ENCODE peak calls at places on chromosomes 5 and 9, in nine cellular contexts. G, O, Q, Z, L, N, M, C and X are unnamed samples. For H3K4me1, the result is how much of the 10 kb centered on the place peaks cover.

GRCh38 chr5:75054110-75054930 is 2.0 kb upstream of the GCNT4 start:
- DNase-seq in G (peak), O (peak), Q (no peak), Z (peak), L (no peak), N (peak), M (peak), C (no peak), X (no peak)

GRCh38 chr5:32526815-32527214 is 58.5 kb upstream of the SUB1 start:
- DNase-seq in G (no peak), O (no peak), Q (no peak), Z (no peak), L (peak), N (no peak), M (no peak), C (no peak), X (no peak)

GRCh38 chr9:38284768-38285080 is 107.8 kb upstream of the ALDH1B1 start:
- DNase-seq in G (no peak), O (no peak), Q (no peak), Z (no peak), L (no peak), N (no peak), M (peak), C (no peak), X (peak)

GRCh38 chr9:135220601-135221575 is 133.4 kb downstream of the OLFM1 start:
- DNase-seq in G (no peak), O (peak), Q (no peak), Z (no peak), L (no peak), N (peak), M (no peak), C (no peak), X (peak)

GRCh38 chr5:73314395-73315195 is 134.0 kb downstream of the FOXD1 start:
- DNase-seq in G (no peak), O (no peak), Q (no peak), Z (peak), L (no peak), N (no peak), M (no peak), C (no peak), X (no peak)

GRCh38 chr5:156913355-156913718 is 49.7 kb downstream of the TIMD4 start:
- DNase-seq in G (no peak), O (no peak), Q (no peak), Z (no peak), L (no peak), N (no peak), M (no peak), C (no peak), X (no peak)

GRCh38 chr9:114771901-114772300 is 33.9 kb downstream of the TNFSF15 start:
- DNase-seq in G (no peak), O (no peak), Q (no peak), Z (no peak), L (no peak), N (no peak), M (no peak), C (no peak), X (no peak)

GRCh38 chr5:32773944-32774343 is 62.8 kb downstream of the NPR3 start:
- DNase-seq in G (no peak), O (no peak), Q (no peak), Z (no peak), L (no peak), N (no peak), M (no peak), C (no peak), X (no peak)

GRCh38 chr5:106574820-106575219 is 1095.9 kb downstream of the EFNA5 start:
- DNase-seq in G (no peak), O (no peak), Q (no peak), Z (no peak), L (no peak), N (no peak), M (no peak), C (no peak), X (no peak)

GRCh38 chr5:124463840-124464239 is 282.6 kb downstream of the ZNF608 start:
- DNase-seq in G (no peak), O (no peak), Q (no peak), Z (no peak), L (no peak), N (no peak), M (no peak), C (no peak), X (no peak)

GRCh38 chr9:20729545-20729944 is 45.5 kb downstream of the FOCAD start:
- DNase-seq in G (no peak), O (no peak), Q (no peak), Z (no peak), L (no peak), N (no peak), M (no peak), C (no peak), X (no peak)

GRCh38 chr9:84652496-84653081 is 16.9 kb upstream of the NTRK2 start:
- DNase-seq in G (no peak), O (no peak), Q (no peak), Z (no peak), L (no peak), N (no peak), M (no peak), C (no peak), X (no peak)

GRCh38 chr9:3957296-3957695 is 342.6 kb downstream of the GLIS3 start:
- DNase-seq in G (no peak), O (no peak), Q (no peak), Z (no peak), L (no peak), N (no peak), M (no peak), C (no peak), X (no peak)

GRCh38 chr5:72436796-72437471 is 70.3 kb downstream of the ZNF366 start:
- DNase-seq in G (no peak), O (no peak), Q (no peak), Z (no peak), L (no peak), N (no peak), M (no peak), C (no peak), X (no peak)

GRCh38 chr5:136014049-136014516 is 14.7 kb upstream of the TGFBI start:
- DNase-seq in G (peak), O (peak), Q (no peak), Z (peak), L (no peak), N (no peak), M (no peak), C (no peak), X (no peak)

GRCh38 chr5:74055446-74056097 is 429.6 kb downstream of the ARHGEF28 start:
- DNase-seq in G (no peak), O (no peak), Q (no peak), Z (no peak), L (no peak), N (no peak), M (no peak), C (no peak), X (no peak)

GRCh38 chr9:75147638-75148037 is 59.3 kb downstream of the OSTF1 start:
- DNase-seq in G (no peak), O (no peak), Q (no peak), Z (no peak), L (no peak), N (no peak), M (no peak), C (no peak), X (no peak)

GRCh38 chr5:80711938-80712337 is 57.2 kb upstream of the DHFR start:
- DNase-seq in G (no peak), O (no peak), Q (peak), Z (peak), L (peak), N (no peak), M (peak), C (peak), X (peak)

GRCh38 chr9:87076825-87077224 is 129.5 kb upstream of the GAS1 start:
- DNase-seq in G (no peak), O (no peak), Q (no peak), Z (no peak), L (no peak), N (no peak), M (no peak), C (no peak), X (no peak)

GRCh38 chr5:68037541-68037940 is 178.0 kb upstream of the PIK3R1 start:
- DNase-seq in G (no peak), O (no peak), Q (no peak), Z (peak), L (no peak), N (no peak), M (no peak), C (no peak), X (no peak)

GRCh38 chr9:8558176-8558575 is 758.6 kb upstream of the DMAC1 start:
- DNase-seq in G (no peak), O (no peak), Q (no peak), Z (peak), L (no peak), N (no peak), M (no peak), C (peak), X (no peak)

GRCh38 chr5:4758550-4758949 is 381.6 kb upstream of the ADAMTS16 start:
- DNase-seq in G (no peak), O (no peak), Q (no peak), Z (no peak), L (no peak), N (no peak), M (no peak), C (no peak), X (no peak)

GRCh38 chr9:110050925-110051355 is 157.0 kb downstream of the C9orf152 start:
- DNase-seq in G (peak), O (no peak), Q (peak), Z (peak), L (no peak), N (no peak), M (no peak), C (peak), X (no peak)

GRCh38 chr5:40842351-40842750 is 1.2 kb downstream of the CARD6 start:
- DNase-seq in G (no peak), O (no peak), Q (no peak), Z (peak), L (no peak), N (no peak), M (no peak), C (no peak), X (no peak)

GRCh38 chr9:14179449-14179848 is 134.5 kb downstream of the NFIB start:
- DNase-seq in G (no peak), O (no peak), Q (peak), Z (no peak), L (peak), N (no peak), M (no peak), C (no peak), X (no peak)

GRCh38 chr5:38845555-38846378 is at the start of gene OSMR:
- DNase-seq in G (peak), O (peak), Q (peak), Z (peak), L (peak), N (peak), M (peak), C (peak), X (no peak)

GRCh38 chr9:71910602-71911060 is 362 bp downstream of the ABHD17B start:
- DNase-seq in G (no peak), O (no peak), Q (no peak), Z (no peak), L (no peak), N (no peak), M (peak), C (no peak), X (no peak)

GRCh38 chr5:170427672-170428236 is 38.6 kb upstream of the KCNMB1 start:
- DNase-seq in G (no peak), O (no peak), Q (no peak), Z (peak), L (no peak), N (no peak), M (peak), C (no peak), X (peak)

GRCh38 chr5:140328036-140328764 is 18.2 kb downstream of the HBEGF start:
- DNase-seq in G (no peak), O (no peak), Q (no peak), Z (no peak), L (peak), N (no peak), M (no peak), C (no peak), X (no peak)
- H3K4me1 ChIP-seq in G (under half), O (under half), Q (under half), Z (under half), L (half or more), N (under half), M (under half), C (under half), X (under half)

GRCh38 chr9:96217756-96218693 is 84.0 kb downstream of the HSD17B3 start:
- DNase-seq in G (peak), O (peak), Q (no peak), Z (peak), L (peak), N (peak), M (peak), C (peak), X (peak)

GRCh38 chr9:96222132-96222531 is 79.8 kb downstream of the HSD17B3 start:
- DNase-seq in G (no peak), O (no peak), Q (no peak), Z (peak), L (no peak), N (no peak), M (peak), C (peak), X (no peak)

GRCh38 chr9:96217358-96217755 is 84.6 kb downstream of the HSD17B3 start:
- DNase-seq in G (peak), O (no peak), Q (no peak), Z (peak), L (no peak), N (no peak), M (peak), C (no peak), X (peak)

GRCh38 chr9:96218821-96219614 is 83.0 kb downstream of the HSD17B3 start:
- DNase-seq in G (no peak), O (no peak), Q (no peak), Z (no peak), L (no peak), N (no peak), M (peak), C (no peak), X (no peak)

GRCh38 chr9:96219615-96220257 is 82.2 kb downstream of the HSD17B3 start:
- DNase-seq in G (peak), O (peak), Q (no peak), Z (no peak), L (no peak), N (peak), M (peak), C (no peak), X (no peak)
- H3K4me3 ChIP-seq in G (peak), O (peak), Q (no peak), Z (no peak), L (no peak), N (peak), M (no peak), C (no peak), X (no peak)

GRCh38 chr5:83589786-83590185 is 118.2 kb downstream of the VCAN start:
- DNase-seq in G (no peak), O (no peak), Q (no peak), Z (no peak), L (no peak), N (no peak), M (no peak), C (no peak), X (no peak)

GRCh38 chr5:83590966-83591365 is 119.4 kb downstream of the VCAN start:
- DNase-seq in G (no peak), O (no peak), Q (no peak), Z (peak), L (no peak), N (no peak), M (no peak), C (no peak), X (no peak)

GRCh38 chr5:83595217-83595616 is 123.7 kb downstream of the VCAN start:
- DNase-seq in G (no peak), O (no peak), Q (no peak), Z (no peak), L (no peak), N (no peak), M (no peak), C (no peak), X (no peak)
- TF ChIP-seq CTCF in G (no peak), O (no peak), Q (no peak), Z (no peak), L (no peak), N (no peak), M (peak), C (no peak), X (peak)

GRCh38 chr5:14260637-14261036 is 117.5 kb downstream of the TRIO start:
- DNase-seq in G (no peak), O (no peak), Q (no peak), Z (no peak), L (no peak), N (no peak), M (no peak), C (no peak), X (no peak)

GRCh38 chr5:14256026-14256690 is 113.0 kb downstream of the TRIO start:
- DNase-seq in G (no peak), O (no peak), Q (no peak), Z (no peak), L (no peak), N (no peak), M (no peak), C (peak), X (no peak)

GRCh38 chr5:14256756-14257393 is 113.7 kb downstream of the TRIO start:
- DNase-seq in G (no peak), O (no peak), Q (no peak), Z (no peak), L (no peak), N (no peak), M (no peak), C (no peak), X (no peak)

GRCh38 chr5:14258840-14259239 is 115.7 kb downstream of the TRIO start:
- DNase-seq in G (no peak), O (no peak), Q (no peak), Z (peak), L (no peak), N (no peak), M (no peak), C (no peak), X (no peak)

GRCh38 chr5:14257995-14258403 is 114.9 kb downstream of the TRIO start:
- DNase-seq in G (no peak), O (no peak), Q (no peak), Z (no peak), L (no peak), N (no peak), M (no peak), C (no peak), X (no peak)
- H3K4me1 ChIP-seq in G (under half), O (under half), Q (under half), Z (under half), L (under half), N (under half), M (under half), C (under half), X (under half)

DNA sequence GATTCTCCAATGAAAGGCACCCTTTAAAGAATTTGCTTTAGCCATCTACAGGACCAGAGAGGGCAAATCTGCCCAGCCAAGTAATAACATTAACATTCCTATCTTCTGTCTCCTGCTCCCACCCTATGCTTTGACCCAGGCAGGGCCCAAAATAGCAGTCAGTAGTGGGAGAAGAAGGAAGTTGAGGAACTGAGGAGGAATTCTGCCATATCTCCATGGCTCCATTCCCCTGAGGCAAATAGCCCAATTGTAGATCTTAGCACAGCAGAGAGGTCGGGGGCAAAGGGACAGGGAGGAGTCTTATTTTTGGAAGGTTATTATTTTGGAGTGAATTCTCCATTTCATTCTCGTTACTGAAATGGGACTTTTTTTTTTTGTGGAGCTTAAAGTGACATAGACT is 111.1 kb upstream of the IFNK start:
- DNase-seq in G (no peak), O (no peak), Q (no peak), Z (no peak), L (no peak), N (no peak), M (no peak), C (no peak), X (no peak)
- H3K4me3 ChIP-seq in G (peak), O (peak), Q (no peak), Z (peak), L (no peak), N (peak), M (no peak), C (no peak), X (no peak)

DNA sequence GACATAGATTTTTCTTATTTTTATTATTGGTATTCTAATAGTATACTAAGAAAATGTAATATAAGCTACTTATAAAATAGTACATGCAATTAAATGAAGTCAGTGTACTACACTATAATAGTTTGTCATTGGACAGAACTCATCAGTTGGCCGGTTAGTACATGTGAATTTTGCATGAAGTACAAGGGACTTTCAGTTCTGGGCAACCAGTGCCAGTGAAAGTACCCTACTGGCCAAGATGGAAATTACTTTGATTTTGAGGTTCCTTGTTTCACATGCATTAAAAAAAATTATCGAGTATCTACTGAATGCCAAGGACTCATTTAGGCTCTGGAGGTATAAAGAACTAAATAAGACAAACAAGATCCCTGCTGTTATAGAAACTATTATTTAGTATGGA is 213.4 kb upstream of the ELL2 start:
- DNase-seq in G (no peak), O (no peak), Q (peak), Z (no peak), L (no peak), N (no peak), M (peak), C (peak), X (no peak)
- TF ChIP-seq CTCF in G (peak), O (peak), Q (peak), Z (no peak), L (no peak), N (no peak), M (peak), C (no peak), X (peak)

GRCh38 chr5:172797800-172798199 is 26.8 kb upstream of the DUSP1 start:
- DNase-seq in G (peak), O (peak), Q (no peak), Z (no peak), L (peak), N (no peak), M (no peak), C (no peak), X (no peak)

GRCh38 chr5:172798422-172799215 is 27.6 kb upstream of the DUSP1 start:
- DNase-seq in G (peak), O (peak), Q (no peak), Z (peak), L (no peak), N (no peak), M (no peak), C (peak), X (no peak)

GRCh38 chr5:172800088-172800551 is 29.1 kb upstream of the DUSP1 start:
- DNase-seq in G (peak), O (peak), Q (no peak), Z (peak), L (no peak), N (peak), M (no peak), C (peak), X (no peak)

GRCh38 chr5:172801184-172801671 is 30.2 kb upstream of the DUSP1 start:
- DNase-seq in G (peak), O (no peak), Q (no peak), Z (peak), L (peak), N (no peak), M (no peak), C (peak), X (no peak)

DNA sequence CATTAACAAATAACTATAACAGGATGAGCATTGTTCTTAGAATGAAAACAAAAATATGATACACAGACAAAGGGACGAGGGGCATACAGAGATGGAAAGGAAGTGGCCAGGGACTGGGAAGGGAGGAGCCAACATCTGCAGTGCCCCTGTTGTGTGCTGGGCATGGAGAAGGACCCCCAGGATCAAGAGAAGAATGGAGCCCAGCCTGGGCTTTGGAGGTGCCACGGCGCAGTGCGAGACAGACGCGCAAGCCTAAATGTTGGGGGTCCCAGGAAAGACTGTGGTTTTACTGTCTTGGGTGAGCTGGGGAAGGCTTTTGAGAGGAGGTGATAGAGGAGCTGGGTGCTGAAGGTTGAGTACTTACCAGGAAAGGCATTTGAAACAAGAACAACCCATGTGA is 28.4 kb upstream of the DUSP1 start:
- DNase-seq in G (peak), O (peak), Q (no peak), Z (no peak), L (no peak), N (no peak), M (no peak), C (no peak), X (no peak)
- H3K4me1 ChIP-seq in G (under half), O (half or more), Q (half or more), Z (half or more), L (half or more), N (under half), M (under half), C (half or more), X (under half)